ENCODE peak calls at places on chromosomes 1 and 21, in ten cellular contexts. R, F, T, V, C, H, Z, W, U and Y are unnamed samples.
A peak's percentile ranks its signal among the peaks of the same experiment; 100 is the strongest.

GRCh38 chr1:26305667-26306289 is 658 bp downstream of the UBXN11 start:
- DNase-seq in R (no peak), F (no peak), T (no peak), V (no peak), C (no peak), H (no peak), Z (no peak), W (peak; percentile 62), U (no peak), Y (no peak)

GRCh38 chr1:245671966-245672767 is 517.4 kb downstream of the KIF26B start:
- DNase-seq in R (no peak), F (no peak), T (no peak), V (peak; percentile 15), C (peak; percentile 57), H (no peak), Z (no peak), W (no peak), U (no peak), Y (no peak)

GRCh38 chr1:117427297-117427696 is 60.0 kb downstream of the MAN1A2 start:
- DNase-seq in R (no peak), F (no peak), T (no peak), V (no peak), C (no peak), H (no peak), Z (no peak), W (no peak), U (no peak), Y (no peak)

GRCh38 chr1:39081266-39082139 is 55.4 kb downstream of the NDUFS5 start:
- DNase-seq in R (no peak), F (peak; percentile 25), T (peak; percentile 75), V (peak; percentile 52), C (no peak), H (no peak), Z (no peak), W (peak; percentile 66), U (no peak), Y (no peak)

GRCh38 chr1:116309090-116309870 is 63.8 kb upstream of the ATP1A1 start:
- DNase-seq in R (no peak), F (no peak), T (no peak), V (no peak), C (no peak), H (no peak), Z (no peak), W (no peak), U (no peak), Y (no peak)

GRCh38 chr1:156845055-156845952 is 13.6 kb downstream of the INSRR start:
- DNase-seq in R (no peak), F (no peak), T (peak; percentile 86), V (no peak), C (no peak), H (no peak), Z (no peak), W (no peak), U (no peak), Y (no peak)

GRCh38 chr1:74334147-74334546 is 99.0 kb downstream of the TNNI3K start:
- DNase-seq in R (no peak), F (no peak), T (no peak), V (no peak), C (no peak), H (no peak), Z (no peak), W (no peak), U (no peak), Y (no peak)

GRCh38 chr1:21205416-21205815 is 28.7 kb upstream of the EIF4G3 start:
- DNase-seq in R (no peak), F (no peak), T (no peak), V (no peak), C (no peak), H (no peak), Z (no peak), W (no peak), U (no peak), Y (no peak)

GRCh38 chr1:202649553-202650392 is 60.5 kb downstream of the SYT2 start:
- DNase-seq in R (no peak), F (no peak), T (no peak), V (no peak), C (no peak), H (no peak), Z (no peak), W (no peak), U (no peak), Y (no peak)

GRCh38 chr1:230277201-230277771 is 148.8 kb downstream of the PGBD5 start:
- DNase-seq in R (no peak), F (no peak), T (no peak), V (peak; percentile 48), C (peak; percentile 35), H (no peak), Z (peak; percentile 35), W (no peak), U (no peak), Y (no peak)

GRCh38 chr1:210597555-210598134 is 268.9 kb downstream of the HHAT start:
- DNase-seq in R (peak; percentile 26), F (no peak), T (no peak), V (no peak), C (no peak), H (no peak), Z (no peak), W (peak; percentile 58), U (no peak), Y (no peak)

DNA sequence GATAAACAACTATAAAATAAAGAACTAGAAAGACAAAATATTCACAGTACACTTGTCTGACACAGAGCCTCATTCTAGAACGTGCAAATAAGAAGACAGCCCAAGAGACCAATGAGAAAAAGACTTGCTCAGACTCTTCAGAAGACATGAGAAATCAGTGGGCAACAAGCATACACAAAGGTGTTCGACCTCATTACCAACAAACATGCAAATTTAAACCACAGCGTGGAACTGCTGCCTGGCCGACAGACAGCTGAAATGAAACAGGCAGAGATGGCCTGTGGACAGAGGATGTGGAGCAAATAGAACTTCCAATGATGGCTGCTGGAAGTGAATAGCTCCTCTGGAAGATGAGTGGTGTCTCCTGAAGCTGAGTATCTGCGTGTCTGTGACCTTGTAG is 22.4 kb upstream of the COL6A1 start:
- DNase-seq in R (no peak), F (no peak), T (no peak), V (no peak), C (no peak), H (no peak), Z (no peak), W (no peak), U (no peak), Y (no peak)
- TF ChIP-seq POLR2A in R (no peak), F (no peak), T (no peak), V (no peak), C (no peak), H (no peak), Z (no peak), W (no peak), U (no peak), Y (no peak)

GRCh38 chr1:86419277-86419903 is 4.6 kb upstream of the CLCA2 start:
- DNase-seq in R (no peak), F (no peak), T (peak; percentile 30), V (no peak), C (no peak), H (no peak), Z (no peak), W (peak; percentile 67), U (peak; percentile 33), Y (no peak)
- TF ChIP-seq CTCF in R (peak; percentile 39), F (no peak), T (peak; percentile 86), V (peak; percentile 58), C (peak; percentile 34), H (no peak), Z (no peak), W (peak; percentile 71), U (peak; percentile 30), Y (no peak)

DNA sequence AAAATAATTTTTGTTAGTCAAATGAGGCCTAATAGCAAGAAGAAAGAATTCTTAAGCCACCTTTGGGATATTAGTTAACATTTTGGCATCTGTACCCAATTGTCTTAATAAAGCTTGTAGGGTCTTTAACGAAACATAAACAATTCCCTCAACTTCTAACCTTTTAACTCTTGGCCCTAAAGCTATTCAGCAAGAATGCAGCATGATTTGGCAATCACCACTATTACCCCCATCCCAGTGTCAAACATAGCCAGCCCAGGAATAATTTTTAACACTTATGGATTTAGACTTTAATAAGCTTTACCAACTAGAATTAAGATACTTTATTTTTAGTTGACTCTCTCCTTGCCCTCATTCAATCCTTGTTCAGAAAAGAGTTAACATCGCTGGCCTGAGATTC is 2.5 kb upstream of the SLC16A4 start:
- DNase-seq in R (no peak), F (no peak), T (no peak), V (no peak), C (no peak), H (no peak), Z (no peak), W (no peak), U (no peak), Y (no peak)
- H3K4me3 ChIP-seq in R (no peak overlapping the region), F (no peak overlapping the region), T (no peak overlapping the region), V (no peak overlapping the region), C (no peak overlapping the region), H (no peak overlapping the region), Z (no peak overlapping the region), W (no peak overlapping the region), U (no peak overlapping the region), Y (no peak overlapping the region)

GRCh38 chr1:10210841-10211804 is 753 bp downstream of the KIF1B start:
- DNase-seq in R (peak; percentile 98), F (peak; percentile 93), T (peak; percentile 70), V (peak; percentile 84), C (peak; percentile 97), H (peak; percentile 93), Z (peak; percentile 93), W (peak; percentile 53), U (peak; percentile 94), Y (peak; percentile 99)
- TF ChIP-seq POLR2A in R (peak; percentile 43), F (peak; percentile 64), T (no peak), V (peak; percentile 68), C (no peak), H (peak; percentile 28), Z (peak; percentile 25), W (no peak), U (peak; percentile 26), Y (peak; percentile 39)